ENCODE peak calls at places on chromosomes 3 and 15, in four cellular contexts. U is K562, O is GM12878, N is HepG2. K is an unnamed sample.

GRCh38 chr3:156626104-156626503 is 48.3 kb upstream of the TIPARP start:
- DNase-seq in U (no peak), N (no peak), O (no peak), K (no peak)

GRCh38 chr3:172701758-172702157 is 9.1 kb downstream of the NCEH1 start:
- DNase-seq in N (peak), U (no peak), O (no peak), K (no peak)

GRCh38 chr15:77810180-77810579 is 177.5 kb upstream of the LINGO1 start:
- DNase-seq in N (no peak), O (no peak), U (no peak), K (no peak)

GRCh38 chr3:52245322-52246263 is at the start of gene PPM1M:
- DNase-seq in U (peak), N (no peak), O (no peak), K (peak)

GRCh38 chr3:170997966-170998913 is 28.3 kb downstream of the SLC2A2 start:
- DNase-seq in N (peak), U (no peak), O (no peak), K (no peak)

GRCh38 chr15:40430271-40430805 is 10.4 kb upstream of the BAHD1 start:
- DNase-seq in U (peak), O (no peak), N (no peak), K (peak)

GRCh38 chr3:42014443-42014945 is 52.6 kb upstream of the ULK4 start:
- DNase-seq in U (no peak), N (no peak), O (no peak), K (no peak)

GRCh38 chr3:118472586-118472985 is 562.1 kb downstream of the IGSF11 start:
- DNase-seq in U (no peak), N (no peak), O (no peak), K (no peak)

GRCh38 chr3:49723301-49723630 is 485 bp downstream of the GMPPB start:
- DNase-seq in U (peak), N (peak), O (no peak), K (no peak)

GRCh38 chr3:79517766-79518413 is 249.9 kb downstream of the ROBO1 start:
- DNase-seq in N (peak), O (no peak), U (no peak), K (peak)

GRCh38 chr3:141279074-141279945 is 47.7 kb downstream of the PXYLP1 start:
- DNase-seq in N (peak), U (peak), O (no peak), K (peak)

GRCh38 chr3:107239703-107240102 is 137.5 kb upstream of the CCDC54 start:
- DNase-seq in U (no peak), O (no peak), N (no peak), K (no peak)

GRCh38 chr3:107238787-107239186 is 138.5 kb upstream of the CCDC54 start:
- DNase-seq in N (no peak), O (no peak), U (no peak), K (no peak)

GRCh38 chr3:107240183-107241091 is 136.8 kb upstream of the CCDC54 start:
- DNase-seq in N (peak), U (peak), O (peak), K (peak)

GRCh38 chr3:107242579-107242978 is 134.7 kb upstream of the CCDC54 start:
- DNase-seq in N (no peak), O (no peak), U (no peak), K (no peak)

GRCh38 chr3:107241217-107241616 is 136.0 kb upstream of the CCDC54 start:
- DNase-seq in U (peak), N (no peak), O (no peak), K (peak)
- TF ChIP-seq FOXK2 in U (no peak), N (no peak), O (no peak), K (no peak)

GRCh38 chr3:183701744-183702143 is 4.1 kb downstream of the YEATS2 start:
- DNase-seq in U (no peak), N (no peak), O (no peak), K (no peak)
- TF ChIP-seq FOXK2 in U (no peak), N (no peak), O (no peak), K (no peak)

GRCh38 chr3:193080821-193081220 is 160.2 kb upstream of the PLAAT1 start:
- DNase-seq in O (no peak), U (no peak), N (no peak), K (no peak)

GRCh38 chr3:193078996-193079731 is 161.5 kb upstream of the MB21D2 start:
- DNase-seq in O (no peak), U (no peak), N (no peak), K (no peak)
- TF ChIP-seq FOXK2 in O (no peak), U (no peak), N (no peak), K (no peak)

GRCh38 chr15:98865397-98866339 is 141.9 kb downstream of the PGPEP1L start:
- DNase-seq in O (no peak), U (peak), N (peak), K (peak)
- TF ChIP-seq FOXK2 in O (no peak), U (no peak), N (no peak), K (no peak)

DNA sequence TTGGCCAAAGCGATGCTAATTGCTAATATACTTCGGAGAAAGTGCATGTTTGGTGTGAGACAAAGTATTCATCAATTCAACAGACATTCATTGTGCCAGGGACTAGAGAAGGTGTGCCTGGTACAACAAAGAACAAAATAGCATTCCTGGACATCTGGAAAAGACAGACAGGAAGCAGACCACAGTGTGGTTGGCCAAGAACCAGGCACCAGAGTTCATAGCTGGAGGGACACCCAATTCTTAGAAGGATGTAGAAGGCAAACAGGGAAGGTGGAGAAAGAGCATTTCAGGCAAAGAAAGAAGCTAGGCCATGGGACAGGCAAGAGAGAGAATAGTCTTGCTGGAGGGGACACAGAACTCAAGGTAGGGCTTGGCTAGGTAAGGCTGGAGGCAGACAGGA is 105.8 kb upstream of the ETV5 start:
- DNase-seq in U (no peak), N (no peak), O (no peak), K (no peak)
- TF ChIP-seq FOXK2 in U (no peak), N (no peak), O (no peak), K (no peak)

GRCh38 chr3:137947120-137947519 is 62.8 kb upstream of the CLDN18 start:
- DNase-seq in U (no peak), N (no peak), O (no peak), K (no peak)

GRCh38 chr3:137944593-137944992 is 65.4 kb upstream of the CLDN18 start:
- DNase-seq in O (no peak), U (no peak), N (no peak), K (no peak)

GRCh38 chr3:137948400-137949072 is 61.4 kb upstream of the CLDN18 start:
- DNase-seq in O (no peak), N (no peak), U (no peak), K (no peak)

GRCh38 chr3:137946341-137946973 is 63.5 kb upstream of the CLDN18 start:
- DNase-seq in N (peak), O (no peak), U (peak), K (peak)
- TF ChIP-seq FOXK2 in N (no peak), O (no peak), U (no peak), K (no peak)

GRCh38 chr3:124780356-124780755 is 50.1 kb downstream of the UMPS start:
- DNase-seq in U (no peak), N (no peak), O (no peak), K (no peak)
- TF ChIP-seq FOXK2 in U (no peak), N (no peak), O (no peak), K (no peak)

DNA sequence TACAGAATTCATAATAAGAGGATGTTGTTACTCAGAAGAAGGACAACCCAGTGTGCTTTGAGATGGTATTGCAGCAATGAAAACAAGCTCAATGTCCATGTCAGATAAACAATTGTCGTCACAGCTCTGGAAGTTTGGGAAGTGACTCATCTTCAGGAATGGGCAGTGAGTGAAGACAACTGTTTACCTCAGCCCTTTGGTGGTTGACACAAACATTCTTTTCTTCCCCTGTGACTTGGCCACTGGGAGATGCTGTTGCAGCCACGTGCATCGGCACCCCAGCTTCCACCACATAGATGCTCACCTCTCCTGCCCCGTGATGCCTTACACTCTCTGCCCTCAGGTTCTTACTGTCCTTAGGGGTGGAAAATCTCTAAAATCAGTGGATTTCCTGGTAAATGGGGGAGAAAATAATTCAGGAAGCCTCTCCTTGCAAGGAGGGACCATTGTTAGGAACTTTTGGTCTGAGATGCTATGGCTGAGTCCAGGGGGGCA is 114.1 kb upstream of the GALNT15 start:
- DNase-seq in U (no peak), O (no peak), N (peak), K (peak)
- TF ChIP-seq FOXK2 in U (no peak), O (no peak), N (peak), K (no peak)

K was measured in HEK293T.